ENCODE peak calls at places on chromosomes 12 and 14, in nine cellular contexts. D is left lung, X is astrocyte, J is mucosa of gallbladder, C is GM04504, P is cardiac muscle cell, R is adipocyte, O is AG04450, G is NCI-H1436 treated with DMSO at 0.1 percent for 48 hours. Z is an unnamed sample.

GRCh38 chr12:6280053-6280469 is 30.4 kb upstream of the PLEKHG6 start:
- DNase-seq in D (peak; percentile 69), X (peak; percentile 90), J (peak; percentile 31), C (peak; percentile 77), P (peak; percentile 90), R (peak; percentile 88), O (peak; percentile 79), G (no peak), Z (no peak)

GRCh38 chr14:97779140-97779539 is 982.0 kb downstream of the VRK1 start:
- DNase-seq in D (no peak), X (no peak), J (no peak), C (no peak), P (no peak), R (no peak), O (no peak), G (no peak), Z (no peak)

GRCh38 chr12:58513866-58514265 is 406.4 kb downstream of the LRIG3 start:
- DNase-seq in D (no peak), X (no peak), J (no peak), C (no peak), P (peak; percentile 8), R (no peak), O (no peak), G (no peak), Z (no peak)

GRCh38 chr12:47602949-47603558 is 102.8 kb downstream of the RPAP3 start:
- DNase-seq in D (no peak), X (no peak), J (no peak), C (no peak), P (no peak), R (no peak), O (no peak), G (no peak), Z (no peak)

GRCh38 chr12:49553512-49554088 is 14.3 kb downstream of the MCRS1 start:
- DNase-seq in D (no peak), X (no peak), J (no peak), C (no peak), P (no peak), R (no peak), O (no peak), G (peak; percentile 82), Z (peak; percentile 72)

GRCh38 chr12:58364389-58365086 is 423.2 kb downstream of the ATP23 start:
- DNase-seq in D (no peak), X (peak; percentile 100), J (no peak), C (peak; percentile 98), P (peak; percentile 93), R (peak; percentile 96), O (peak; percentile 97), G (no peak), Z (no peak)

GRCh38 chr14:54772451-54772881 is 130.2 kb downstream of the GCH1 start:
- DNase-seq in D (no peak), X (peak; percentile 73), J (no peak), C (peak; percentile 37), P (peak; percentile 54), R (peak; percentile 49), O (no peak), G (no peak), Z (no peak)

GRCh38 chr12:124030510-124030909 is 57.5 kb downstream of the ZNF664 start:
- DNase-seq in D (no peak), X (peak; percentile 84), J (peak; percentile 46), C (peak; percentile 76), P (peak; percentile 79), R (peak; percentile 91), O (no peak), G (no peak), Z (peak; percentile 95)

GRCh38 chr12:95487024-95487423 is 13.1 kb downstream of the METAP2 start:
- DNase-seq in D (no peak), X (no peak), J (no peak), C (no peak), P (no peak), R (peak; percentile 32), O (no peak), G (no peak), Z (no peak)

GRCh38 chr12:51377099-51377984 is 13.9 kb downstream of the GALNT6 start:
- DNase-seq in D (no peak), X (no peak), J (no peak), C (no peak), P (peak; percentile 51), R (peak; percentile 22), O (no peak), G (peak; percentile 84), Z (no peak)

GRCh38 chr12:133081408-133081806 is 684 bp downstream of the ZNF140 start:
- DNase-seq in D (peak; percentile 32), X (no peak), J (no peak), C (no peak), P (no peak), R (no peak), O (no peak), G (no peak), Z (peak; percentile 34)

GRCh38 chr14:21874167-21874566 is 200.5 kb upstream of the OR4E1 start:
- DNase-seq in D (no peak), X (no peak), J (no peak), C (no peak), P (no peak), R (no peak), O (no peak), G (no peak), Z (no peak)

GRCh38 chr12:93094988-93095737 is 166.1 kb upstream of the EEA1 start:
- DNase-seq in D (no peak), X (no peak), J (peak; percentile 30), C (no peak), P (no peak), R (no peak), O (no peak), G (no peak), Z (no peak)

GRCh38 chr14:24673059-24673458 is 39.1 kb upstream of the GZMB start:
- DNase-seq in D (no peak), X (no peak), J (no peak), C (no peak), P (no peak), R (no peak), O (no peak), G (no peak), Z (no peak)

GRCh38 chr14:24848427-24848826 is 201.5 kb downstream of the STXBP6 start:
- DNase-seq in D (no peak), X (peak; percentile 76), J (no peak), C (no peak), P (peak; percentile 46), R (peak; percentile 89), O (no peak), G (no peak), Z (no peak)

GRCh38 chr12:32921397-32921796 is 24.8 kb upstream of the PKP2 start:
- DNase-seq in D (no peak), X (peak; percentile 69), J (no peak), C (no peak), P (peak; percentile 18), R (no peak), O (no peak), G (no peak), Z (no peak)

GRCh38 chr12:27998170-27999110 is 25.9 kb upstream of the PTHLH start:
- DNase-seq in D (no peak), X (no peak), J (no peak), C (no peak), P (no peak), R (no peak), O (no peak), G (no peak), Z (no peak)

GRCh38 chr14:73457050-73457934 is 1.1 kb downstream of the NUMB start:
- DNase-seq in D (peak; percentile 55), X (no peak), J (no peak), C (peak; percentile 14), P (peak; percentile 26), R (peak; percentile 78), O (no peak), G (no peak), Z (peak; percentile 17)

GRCh38 chr12:100128509-100128908 is 14.2 kb downstream of the BLTP3B start:
- DNase-seq in D (no peak), X (peak; percentile 37), J (no peak), C (no peak), P (peak; percentile 76), R (peak; percentile 82), O (no peak), G (no peak), Z (no peak)

GRCh38 chr12:20050166-20050565 is 318.2 kb upstream of the PDE3A start:
- DNase-seq in D (no peak), X (no peak), J (no peak), C (no peak), P (peak; percentile 69), R (peak; percentile 52), O (no peak), G (no peak), Z (no peak)

GRCh38 chr14:89165189-89165809 is 251.7 kb downstream of the FOXN3 start:
- DNase-seq in D (no peak), X (no peak), J (no peak), C (no peak), P (peak; percentile 23), R (no peak), O (no peak), G (no peak), Z (no peak)

GRCh38 chr12:40152783-40153383 is 47.0 kb upstream of the SLC2A13 start:
- DNase-seq in D (peak; percentile 51), X (peak; percentile 1), J (peak; percentile 63), C (peak; percentile 13), P (peak; percentile 60), R (peak; percentile 83), O (peak; percentile 6), G (no peak), Z (peak; percentile 60)

GRCh38 chr14:76584271-76584702 is 177.0 kb upstream of the VASH1 start:
- DNase-seq in D (no peak), X (no peak), J (no peak), C (no peak), P (peak; percentile 19), R (no peak), O (no peak), G (no peak), Z (no peak)

GRCh38 chr14:75222208-75222701 is 45.8 kb upstream of the TMED10 start:
- DNase-seq in D (peak; percentile 72), X (peak; percentile 91), J (no peak), C (no peak), P (peak; percentile 87), R (peak; percentile 71), O (peak; percentile 33), G (no peak), Z (no peak)

GRCh38 chr14:23831591-23831990 is 122.0 kb upstream of the DHRS4 start:
- DNase-seq in D (no peak), X (no peak), J (no peak), C (no peak), P (no peak), R (no peak), O (no peak), G (no peak), Z (no peak)